ENCODE peak calls at places on chromosomes 1 and 21, in four cellular contexts. M is thyroid gland, A is left ventricle myocardium inferior, N is OCI-LY7. S is an unnamed sample.

GRCh38 chr1:67889940-67890567 is 56.8 kb upstream of the GNG12 start:
- DNase-seq in M (no peak), A (no peak), N (no peak), S (peak; percentile 38)

GRCh38 chr21:37675202-37675801 is 241.0 kb downstream of the KCNJ6 start:
- DNase-seq in M (peak; percentile 50), A (peak; percentile 60), N (peak; percentile 17), S (peak; percentile 55)

GRCh38 chr1:15847100-15847892 is at the start of gene SPEN:
- DNase-seq in A (peak; percentile 98), M (peak; percentile 97), N (peak; percentile 98), S (peak; percentile 97)

GRCh38 chr1:189151361-189151760 is 1326.3 kb downstream of the BRINP3 start:
- DNase-seq in A (no peak), M (no peak), N (no peak), S (no peak)

GRCh38 chr1:17197696-17198095 is 7.2 kb upstream of the PADI1 start:
- DNase-seq in M (no peak), N (no peak), A (no peak), S (no peak)

GRCh38 chr1:100622966-100623762 is 85.2 kb downstream of the GPR88 start:
- DNase-seq in A (no peak), M (no peak), N (no peak), S (no peak)

GRCh38 chr21:35342440-35342839 is 293.3 kb upstream of the RUNX1 start:
- DNase-seq in A (no peak), N (peak; percentile 29), M (no peak), S (no peak)

GRCh38 chr1:223741861-223742260 is 29.5 kb downstream of the CAPN2 start:
- DNase-seq in A (no peak), M (no peak), N (no peak), S (no peak)

GRCh38 chr1:66346057-66346795 is 187.7 kb upstream of the SGIP1 start:
- DNase-seq in M (no peak), N (no peak), A (no peak), S (no peak)

GRCh38 chr1:37509181-37509580 is 5.4 kb downstream of the MEAF6 start:
- DNase-seq in M (no peak), N (peak; percentile 32), A (no peak), S (no peak)

GRCh38 chr1:12013317-12013588 is 6.0 kb upstream of the MIIP start:
- DNase-seq in M (no peak), N (no peak), A (no peak), S (no peak)

GRCh38 chr1:39538531-39539251 is 37.9 kb downstream of the PABPC4 start:
- DNase-seq in A (no peak), N (no peak), M (no peak), S (no peak)

GRCh38 chr1:179753061-179753460 is 10.0 kb downstream of the FAM163A start:
- DNase-seq in M (no peak), A (no peak), N (no peak), S (no peak)

GRCh38 chr1:179082308-179083030 is 599 bp downstream of the TOR3A start:
- DNase-seq in N (peak; percentile 53), M (peak; percentile 42), A (peak; percentile 35), S (peak; percentile 34)

GRCh38 chr1:56437959-56438358 is 141.4 kb downstream of the PLPP3 start:
- DNase-seq in A (no peak), N (no peak), M (no peak), S (no peak)

GRCh38 chr1:72178266-72178665 is 104.1 kb downstream of the NEGR1 start:
- DNase-seq in A (no peak), N (no peak), M (no peak), S (no peak)

GRCh38 chr1:12125422-12126355 is 41.1 kb upstream of the TNFRSF1B start:
- DNase-seq in M (no peak), A (no peak), N (no peak), S (no peak)

GRCh38 chr1:8625981-8626898 is 191.2 kb downstream of the RERE start:
- DNase-seq in M (no peak), A (no peak), N (no peak), S (no peak)

GRCh38 chr1:162305969-162306368 is 70.7 kb downstream of the SPATA46 start:
- DNase-seq in M (no peak), A (no peak), N (no peak), S (no peak)

GRCh38 chr1:200491097-200491496 is 81.3 kb upstream of the ZNF281 start:
- DNase-seq in A (no peak), N (no peak), M (no peak), S (no peak)

GRCh38 chr1:150362721-150363425 is 1.1 kb upstream of the RPRD2 start:
- DNase-seq in M (peak; percentile 17), A (no peak), N (no peak), S (no peak)

GRCh38 chr1:11858968-11859871 is 475 bp upstream of the NPPB start:
- DNase-seq in N (peak; percentile 69), M (peak; percentile 70), A (peak; percentile 59), S (peak; percentile 61)

GRCh38 chr1:212610575-212610967 is 2.0 kb downstream of the ATF3 start:
- DNase-seq in N (no peak), A (no peak), M (no peak), S (no peak)

GRCh38 chr1:86641318-86641717 is 63.1 kb upstream of the SH3GLB1 start:
- DNase-seq in A (no peak), N (no peak), M (no peak), S (no peak)

GRCh38 chr1:162270016-162270415 is 106.6 kb downstream of the SPATA46 start:
- DNase-seq in M (no peak), N (no peak), A (no peak), S (no peak)

GRCh38 chr1:209434066-209434465 is 149.4 kb upstream of the CAMK1G start:
- DNase-seq in N (no peak), A (no peak), M (no peak), S (no peak)

GRCh38 chr21:34946385-34947121 is 102.5 kb downstream of the RUNX1 start:
- DNase-seq in M (no peak), A (no peak), N (peak; percentile 42), S (no peak)

GRCh38 chr1:112397051-112397471 is 1.0 kb downstream of the CTTNBP2NL start:
- DNase-seq in N (peak; percentile 13), A (no peak), M (no peak), S (no peak)
- H3K4me1 ChIP-seq in N (peaks cover 58% of the 10 kb centered on the region), A (peaks cover 83% of the 10 kb centered on the region), M (peaks cover 26% of the 10 kb centered on the region), S (peaks cover 10% of the 10 kb centered on the region)

GRCh38 chr1:196890668-196891067 is 2.8 kb downstream of the CFHR4 start:
- DNase-seq in M (no peak), A (no peak), N (no peak), S (no peak)

GRCh38 chr1:196891251-196891650 is 3.4 kb downstream of the CFHR4 start:
- DNase-seq in M (no peak), N (no peak), A (no peak), S (no peak)

DNA sequence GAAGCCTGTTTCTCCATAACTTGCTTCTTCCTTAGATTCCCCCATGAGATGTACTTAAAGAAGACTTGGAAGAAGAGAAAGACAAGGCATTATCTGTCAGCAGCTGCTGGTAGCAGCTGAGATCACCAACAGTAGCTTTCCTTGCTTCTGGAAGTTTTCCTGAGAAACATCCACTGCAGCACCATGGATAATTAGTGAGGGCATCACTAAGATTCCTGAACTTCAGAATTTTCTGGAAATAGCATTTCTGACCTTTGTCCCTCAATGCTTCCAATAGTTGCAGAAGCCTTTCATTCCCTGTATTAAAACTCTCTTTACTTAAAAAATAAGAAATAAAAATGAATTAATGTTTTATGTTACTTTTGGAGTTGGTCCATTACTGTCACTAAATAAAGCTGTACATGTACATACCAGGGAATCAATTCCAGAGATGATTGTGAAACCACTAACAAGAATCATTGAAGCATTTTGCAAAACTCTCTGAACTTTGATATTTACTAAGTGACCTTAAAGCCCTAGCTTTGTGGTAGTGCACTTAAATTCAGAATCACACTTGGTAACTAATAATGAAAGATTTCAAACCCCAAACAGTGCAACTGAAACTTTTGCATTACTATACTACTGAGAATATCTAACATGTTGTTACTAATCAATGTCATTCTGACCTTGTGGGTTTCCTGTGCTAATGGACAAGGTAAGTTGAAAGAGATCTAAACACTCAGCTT is at the start of gene CFHR4:
- DNase-seq in M (no peak), A (no peak), N (no peak), S (no peak)
- H3K27ac ChIP-seq in M (no peak within 1 kb of the TSS), A (no peak within 1 kb of the TSS), N (no peak within 1 kb of the TSS), S (no peak within 1 kb of the TSS)

GRCh38 chr1:92839442-92839841 is 7.6 kb downstream of the RPL5 start:
- DNase-seq in M (no peak), A (no peak), N (no peak), S (no peak)
- H3K4me1 ChIP-seq in M (peaks cover 4% of the 10 kb centered on the region), A (peaks cover 58% of the 10 kb centered on the region), N (peaks cover 39% of the 10 kb centered on the region), S (no peaks in the 10 kb centered on the region)

GRCh38 chr1:220514256-220514655 is 13.7 kb upstream of the MARK1 start:
- DNase-seq in A (no peak), M (no peak), N (no peak), S (no peak)

GRCh38 chr1:220513834-220514233 is 14.1 kb upstream of the MARK1 start:
- DNase-seq in M (no peak), A (no peak), N (no peak), S (no peak)

GRCh38 chr1:220511785-220512184 is 16.2 kb upstream of the MARK1 start:
- DNase-seq in M (peak; percentile 49), A (peak; percentile 16), N (no peak), S (peak; percentile 36)

GRCh38 chr1:220516014-220516721 is 11.8 kb upstream of the MARK1 start:
- DNase-seq in N (no peak), A (no peak), M (no peak), S (no peak)

DNA sequence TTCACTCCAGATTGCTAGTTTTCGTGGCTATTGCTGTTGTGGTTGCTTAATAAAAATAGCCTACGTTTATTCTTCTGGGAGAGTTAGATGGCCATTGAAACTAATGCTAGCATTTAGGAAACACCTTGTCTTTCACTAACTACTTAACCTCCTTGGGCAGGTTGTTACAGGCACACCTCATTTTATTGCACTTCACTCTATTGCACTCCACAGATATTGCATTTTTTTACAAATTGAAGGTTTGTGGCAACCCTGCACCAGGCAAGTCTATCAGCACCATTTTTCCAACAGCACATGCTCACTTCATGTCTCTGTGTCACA is 11.3 kb upstream of the MARK1 start:
- DNase-seq in N (no peak), A (no peak), M (no peak), S (no peak)
- H3K27ac ChIP-seq in N (no peak overlapping the region), A (no peak overlapping the region), M (no peak overlapping the region), S (no peak overlapping the region)

DNA sequence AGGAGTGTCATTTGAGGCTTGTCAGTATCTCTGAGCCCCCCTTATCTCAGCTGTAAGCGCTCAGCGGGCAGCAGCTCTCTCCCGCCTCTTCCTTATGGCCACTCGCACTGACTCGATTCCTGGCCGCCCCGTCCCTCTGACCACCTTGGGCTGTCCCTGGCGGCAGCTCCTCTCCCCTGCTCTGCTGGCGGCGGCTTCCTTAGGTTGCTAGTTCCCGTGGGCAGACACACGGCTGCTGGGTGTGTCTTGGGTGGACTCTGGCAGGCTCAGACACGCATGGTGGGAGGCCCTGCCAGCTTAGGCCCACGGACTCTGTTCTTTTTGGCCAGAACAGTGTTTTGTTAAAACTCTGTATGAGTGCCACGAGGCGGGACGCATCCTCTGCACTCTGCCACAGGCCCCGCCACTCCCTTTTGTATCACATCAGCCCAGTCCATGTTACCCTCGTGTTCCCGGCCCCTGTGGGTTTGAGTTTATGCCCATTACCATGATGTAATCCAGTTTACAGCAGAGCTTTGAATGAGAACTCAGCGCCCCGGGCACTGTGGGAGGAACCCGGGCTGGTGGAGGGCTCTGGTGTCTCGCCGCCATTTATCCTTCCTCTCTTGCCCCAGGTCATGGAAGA is 45.9 kb downstream of the COQ8A start:
- DNase-seq in A (peak; percentile 38), M (no peak), N (no peak), S (no peak)
- H3K4me1 ChIP-seq in A (peaks cover 99% of the 10 kb centered on the region), M (peaks cover 28% of the 10 kb centered on the region), N (no peaks in the 10 kb centered on the region), S (peaks cover 2% of the 10 kb centered on the region)